ENCODE peak calls at places on chromosomes 2 and 18, in eight cellular contexts. G is brain microvascular endothelial cell, O is AG20443, M is NCI-H774, L is SW480, S is RWPE1, W is dorsolateral prefrontal cortex, Y is EL. A is an unnamed sample.

GRCh38 chr2:100518801-100519200 is 44.0 kb upstream of the PDCL3 start:
- DNase-seq in G (no peak), O (no peak), Y (no peak), L (no peak), W (no peak), S (no peak), M (no peak), A (no peak)

GRCh38 chr2:130824492-130825061 is 12.1 kb upstream of the ARHGEF4 start:
- DNase-seq in O (peak), S (peak), L (peak), Y (peak), W (no peak), G (peak), M (no peak), A (peak)

GRCh38 chr18:21526463-21526862 is 74.0 kb downstream of the ESCO1 start:
- DNase-seq in G (no peak), W (no peak), M (no peak), L (no peak), S (no peak), Y (no peak), O (no peak), A (no peak)

GRCh38 chr2:143128681-143129580 is at the start of gene ARHGAP15:
- DNase-seq in Y (no peak), G (no peak), M (no peak), O (no peak), S (no peak), W (no peak), L (no peak), A (peak)

GRCh38 chr2:176944998-176945397 is 267.6 kb upstream of the HNRNPA3 start:
- DNase-seq in G (no peak), O (no peak), M (no peak), W (no peak), Y (no peak), L (no peak), S (no peak), A (no peak)

GRCh38 chr2:30404354-30405265 is 42.4 kb upstream of the LCLAT1 start:
- DNase-seq in M (no peak), L (no peak), G (no peak), S (no peak), O (peak), W (no peak), Y (no peak), A (no peak)

GRCh38 chr2:230878599-230878965 is 13.8 kb downstream of the ITM2C start:
- DNase-seq in L (no peak), S (no peak), W (peak), Y (no peak), M (no peak), G (no peak), O (no peak), A (no peak)

GRCh38 chr2:67394734-67395133 is 2.4 kb upstream of the ETAA1 start:
- DNase-seq in W (no peak), L (no peak), G (peak), M (no peak), Y (peak), O (peak), S (no peak), A (no peak)

GRCh38 chr2:216992056-216992455 is 132.2 kb upstream of the TNP1 start:
- DNase-seq in Y (no peak), L (no peak), O (no peak), G (no peak), S (no peak), M (no peak), W (no peak), A (no peak)

GRCh38 chr2:176187306-176188217 is 906 bp upstream of the HOXD1 start:
- DNase-seq in M (no peak), O (peak), L (no peak), W (no peak), G (no peak), S (peak), Y (no peak), A (no peak)

GRCh38 chr2:85213893-85214512 is 80.8 kb downstream of the TCF7L1 start:
- DNase-seq in Y (no peak), S (no peak), L (no peak), O (no peak), G (no peak), M (no peak), W (no peak), A (no peak)

GRCh38 chr18:3236470-3236869 is 11.1 kb upstream of the MYL12A start:
- DNase-seq in O (no peak), Y (no peak), M (no peak), L (no peak), S (no peak), W (no peak), G (no peak), A (no peak)

GRCh38 chr18:9736942-9737813 is 29.1 kb downstream of the RAB31 start:
- DNase-seq in M (peak), W (no peak), G (no peak), L (peak), Y (peak), O (peak), S (no peak), A (no peak)

GRCh38 chr2:12928197-12928596 is 211.5 kb downstream of the TRIB2 start:
- DNase-seq in L (no peak), M (no peak), W (no peak), Y (peak), O (peak), G (peak), S (peak), A (no peak)

GRCh38 chr18:67730884-67731283 is 214.4 kb upstream of the DSEL start:
- DNase-seq in G (peak), O (peak), Y (peak), M (no peak), L (no peak), W (no peak), S (peak), A (no peak)

GRCh38 chr2:134218414-134218813 is 35.5 kb upstream of the MGAT5 start:
- DNase-seq in Y (no peak), M (no peak), S (no peak), O (no peak), G (no peak), W (no peak), L (no peak), A (no peak)

GRCh38 chr2:39881494-39881893 is 102.4 kb upstream of the THUMPD2 start:
- DNase-seq in L (no peak), M (no peak), Y (no peak), G (no peak), W (no peak), O (no peak), S (no peak), A (no peak)

GRCh38 chr2:218400930-218401833 is 1.5 kb downstream of the CTDSP1 start:
- DNase-seq in W (no peak), O (no peak), M (no peak), Y (peak), L (no peak), G (no peak), S (no peak), A (no peak)

GRCh38 chr2:104975371-104975770 is 62.5 kb upstream of the MRPS9 start:
- DNase-seq in O (no peak), W (no peak), Y (no peak), S (no peak), M (no peak), G (no peak), L (no peak), A (no peak)

GRCh38 chr2:186561467-186562208 is 28.2 kb upstream of the ITGAV start:
- DNase-seq in L (no peak), M (no peak), O (no peak), Y (no peak), S (no peak), G (no peak), W (no peak), A (no peak)

GRCh38 chr2:24122356-24123211 is 550 bp downstream of the PFN4 start:
- DNase-seq in Y (no peak), M (no peak), G (no peak), O (no peak), W (no peak), L (no peak), S (no peak), A (no peak)

GRCh38 chr2:231668981-231669380 is 39.3 kb upstream of the PTMA start:
- DNase-seq in G (no peak), M (no peak), Y (no peak), O (no peak), W (no peak), S (no peak), L (no peak), A (no peak)

GRCh38 chr2:176321916-176322315 is 52.7 kb downstream of the MTX2 start:
- DNase-seq in L (no peak), M (no peak), G (no peak), W (no peak), Y (no peak), S (no peak), O (no peak), A (no peak)

GRCh38 chr2:109457366-109457765 is 156.4 kb downstream of the SEPTIN10 start:
- DNase-seq in S (no peak), G (no peak), L (peak), W (no peak), M (no peak), Y (no peak), O (no peak), A (no peak)

GRCh38 chr2:177281400-177282021 is 17.0 kb upstream of the NFE2L2 start:
- DNase-seq in L (no peak), G (no peak), S (no peak), O (peak), Y (no peak), W (no peak), M (no peak), A (no peak)

GRCh38 chr2:164934790-164935466 is 20.4 kb downstream of the SLC38A11 start:
- DNase-seq in L (peak), W (no peak), S (no peak), G (no peak), M (peak), O (no peak), Y (no peak), A (no peak)

A was measured in activated naive CD8-positive, alpha-beta T cell treated with anti-CD3 and anti-CD28 coated beads, Interleukin-2, amount 50 U/mL, for 24 hours.